ENCODE peak calls at places on chromosomes 4 and X, in four cellular contexts. I is SK-N-SH, Z is K562, E is HepG2. L is an unnamed sample.
A peak's percentile ranks its signal among the peaks of the same experiment; 100 is the strongest.

GRCh38 chrX:5086388-5086787 is 1142.3 kb downstream of the NLGN4X start:
- DNase-seq in Z (no peak), I (no peak), E (no peak), L (no peak)

GRCh38 chr4:7195546-7196282 is 3.4 kb downstream of the SORCS2 start:
- DNase-seq in E (no peak), I (no peak), Z (no peak), L (no peak)

GRCh38 chrX:150094996-150095395 is 156.7 kb upstream of the EOLA2 start:
- DNase-seq in I (no peak), Z (no peak), E (no peak), L (no peak)

GRCh38 chrX:39736219-39737211 is 361.2 kb downstream of the BCOR start:
- DNase-seq in E (no peak), I (peak; percentile 35), Z (no peak), L (no peak)

GRCh38 chrX:4572652-4573051 is 859.2 kb upstream of the PRKX start:
- DNase-seq in E (no peak), Z (no peak), I (no peak), L (no peak)

GRCh38 chr4:20684852-20685763 is 15.2 kb upstream of the PACRGL start:
- DNase-seq in I (peak; percentile 36), Z (peak; percentile 28), E (no peak), L (no peak)

GRCh38 chrX:154349359-154349935 is 25.0 kb downstream of the FLNA start:
- DNase-seq in I (no peak), E (no peak), Z (no peak), L (no peak)

GRCh38 chr4:38308728-38309315 is 348.6 kb downstream of the PTTG2 start:
- DNase-seq in I (no peak), Z (no peak), E (no peak), L (no peak)

GRCh38 chr4:154569584-154569983 is 6.8 kb downstream of the FGB start:
- DNase-seq in I (no peak), E (no peak), Z (no peak), L (no peak)

GRCh38 chr4:145181091-145181501 is 707 bp upstream of the OTUD4 start:
- DNase-seq in Z (no peak), I (no peak), E (no peak), L (no peak)
- H2AFZ ChIP-seq in Z (peak overlapping the region; percentile 96), I (peak overlapping the region; percentile 98), E (peak overlapping the region; percentile 84), L (peak overlapping the region; percentile 90)

DNA sequence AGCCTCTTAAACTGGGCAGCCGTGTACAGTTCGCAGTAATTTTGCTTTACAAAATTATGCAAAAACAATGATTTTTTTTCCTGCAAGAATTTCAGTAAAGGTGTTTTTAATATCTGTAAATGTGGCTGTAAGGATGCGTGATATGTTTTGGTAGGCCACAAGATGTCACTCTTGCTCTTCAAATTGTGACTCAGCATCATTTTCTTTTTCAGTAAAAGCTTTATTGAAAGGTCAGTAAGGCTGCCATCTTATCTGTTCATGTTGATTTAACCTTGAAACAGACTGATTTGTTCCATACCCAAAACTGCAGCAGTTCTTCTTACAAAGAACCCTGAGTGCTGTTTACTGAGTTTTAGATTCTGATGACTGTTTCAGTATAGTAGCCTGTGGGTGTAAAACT is 39.9 kb downstream of the TXLNG start:
- DNase-seq in E (peak; percentile 78), Z (peak; percentile 45), I (peak; percentile 44), L (no peak)
- TF ChIP-seq FOXM1 in E (no peak), Z (no peak), I (no peak), L (no peak)

DNA sequence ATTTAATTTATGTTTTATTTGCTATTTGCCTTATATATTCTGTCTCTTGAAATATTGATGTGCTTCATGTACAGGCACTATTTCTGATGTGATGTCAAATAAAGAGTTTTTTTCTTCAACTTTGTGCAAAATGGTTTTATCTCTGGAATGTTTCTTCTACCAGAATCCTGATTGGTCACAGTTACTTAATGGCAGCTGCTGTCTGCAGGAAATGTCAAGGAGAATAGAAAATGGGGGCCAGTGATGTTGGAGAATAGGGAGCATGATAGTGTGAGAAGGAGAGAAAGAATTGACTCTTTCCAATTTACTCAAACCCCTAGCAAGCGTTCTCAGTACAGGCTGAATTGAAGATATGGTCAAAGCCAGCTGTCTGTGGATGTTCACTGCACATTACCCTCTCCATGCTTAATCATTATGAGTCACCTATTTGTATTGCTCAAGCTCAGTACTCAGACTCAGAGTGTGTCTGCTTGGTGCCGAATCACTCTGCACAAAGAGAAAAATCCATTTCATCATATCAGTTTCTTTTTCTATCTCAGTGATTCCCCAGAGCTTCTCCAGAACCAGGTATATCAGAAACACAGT is 57.8 kb upstream of the FAM47B start:
- DNase-seq in I (no peak), Z (no peak), E (no peak), L (no peak)
- TF ChIP-seq NFIC in I (no peak), Z (no peak), E (no peak), L (no peak)

DNA sequence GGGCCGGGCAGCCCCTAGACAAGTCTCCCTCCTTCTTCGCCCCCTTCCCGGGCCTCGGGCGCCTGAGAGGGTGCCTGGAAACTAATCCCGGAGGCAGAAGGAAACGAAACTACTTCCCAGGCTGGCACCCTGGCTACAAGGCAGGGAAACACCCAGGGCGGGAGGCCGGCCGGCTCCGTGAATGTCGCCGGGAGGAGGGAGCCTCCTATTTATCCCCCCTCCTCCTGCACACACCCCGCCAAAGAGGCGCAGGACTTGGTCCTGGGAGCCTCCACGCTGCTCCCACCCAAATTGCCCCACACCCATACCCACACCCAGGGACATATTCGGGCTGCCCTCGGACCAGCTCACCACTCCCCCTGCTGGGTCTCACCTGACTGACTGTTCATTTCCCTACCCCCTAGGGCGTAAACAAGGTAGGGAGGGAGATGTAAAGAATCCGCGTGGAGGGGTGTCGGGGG is at the start of gene BTC:
- DNase-seq in Z (peak; percentile 6), E (peak; percentile 30), I (peak; percentile 19), L (no peak)
- H2AFZ ChIP-seq in Z (no peak within 1 kb of the TSS), E (peak within 1 kb of the TSS; percentile 42), I (peak within 1 kb of the TSS; percentile 46), L (no peak within 1 kb of the TSS)

GRCh38 chr4:102500371-102501175 is 586 bp upstream of the NFKB1 start:
- DNase-seq in I (peak; percentile 73), E (peak; percentile 24), Z (peak; percentile 37), L (no peak)
- TF ChIP-seq FOXM1 in I (no peak), E (no peak), Z (peak; percentile 57), L (no peak)

GRCh38 chr4:188434686-188435085 is 295.4 kb downstream of the TRIML1 start:
- DNase-seq in Z (no peak), I (no peak), E (no peak), L (no peak)

GRCh38 chr4:188444500-188444899 is 305.3 kb downstream of the TRIML1 start:
- DNase-seq in E (no peak), I (no peak), Z (no peak), L (no peak)

GRCh38 chr4:188435381-188435780 is 296.1 kb downstream of the TRIML1 start:
- DNase-seq in I (no peak), Z (no peak), E (no peak), L (no peak)

GRCh38 chr4:188437535-188437934 is 298.3 kb downstream of the TRIML1 start:
- DNase-seq in I (no peak), E (no peak), Z (no peak), L (no peak)

DNA sequence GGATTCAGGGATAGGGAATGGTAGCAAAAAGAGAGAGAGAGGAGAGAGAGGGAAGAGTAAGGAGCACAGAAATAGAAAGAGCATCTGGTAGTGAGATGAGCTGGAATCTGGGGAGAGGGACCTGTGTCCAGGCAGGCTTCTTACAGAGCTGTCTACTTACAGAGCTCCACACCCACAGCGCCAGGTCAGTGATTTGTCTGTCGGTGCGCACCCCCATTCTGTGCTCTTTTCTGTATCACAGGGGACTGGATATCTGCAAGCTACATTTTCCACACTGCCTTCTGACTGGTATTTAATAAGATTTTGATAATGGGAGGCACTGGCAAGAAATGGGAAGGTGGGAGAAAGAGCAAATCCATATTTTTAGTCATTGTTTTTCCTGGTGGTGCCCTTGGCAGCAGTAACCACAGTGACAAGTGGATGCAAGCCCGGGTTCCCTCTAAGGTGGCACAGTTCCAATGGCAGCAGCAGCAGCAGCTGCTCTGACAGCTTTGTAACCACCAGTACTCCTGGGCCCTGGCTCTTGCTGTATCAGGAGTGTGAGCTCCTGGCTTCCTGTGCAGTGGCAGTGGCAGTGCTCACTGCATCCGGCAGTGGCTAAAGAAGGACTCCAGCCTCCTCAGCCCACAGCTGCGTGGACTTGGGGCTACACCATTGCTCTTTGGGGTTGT is 300.5 kb downstream of the TRIML1 start:
- DNase-seq in I (peak; percentile 29), Z (no peak), E (no peak), L (no peak)
- TF ChIP-seq NFIC in I (no peak), Z (no peak), E (no peak), L (no peak)

DNA sequence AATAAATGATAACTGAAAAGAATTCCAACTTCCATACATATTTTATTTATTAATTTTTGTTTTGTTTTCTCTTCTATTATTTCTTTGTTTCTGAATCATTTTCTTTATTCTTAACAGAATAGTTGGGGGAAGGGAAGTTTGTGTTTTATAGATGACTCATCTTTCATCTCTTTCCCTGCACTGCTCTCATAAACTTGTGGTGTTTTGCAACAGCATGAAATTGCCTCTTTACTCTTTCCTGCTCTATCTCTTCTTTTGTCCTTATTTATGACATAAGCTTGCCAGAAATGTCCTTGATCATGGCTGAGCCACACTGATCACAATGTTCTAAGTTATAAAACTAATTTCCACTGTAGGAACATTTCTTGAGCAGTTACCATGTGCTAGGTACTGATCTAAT is 22.3 kb downstream of the QRFPR start:
- DNase-seq in E (no peak), Z (no peak), I (no peak), L (no peak)
- H2AFZ ChIP-seq in E (no peak overlapping the region), Z (no peak overlapping the region), I (no peak overlapping the region), L (no peak overlapping the region)

GRCh38 chr4:168605411-168605810 is 108.6 kb downstream of the PALLD start:
- DNase-seq in E (no peak), I (no peak), Z (no peak), L (no peak)
- TF ChIP-seq FOXM1 in E (no peak), I (no peak), Z (no peak), L (no peak)

DNA sequence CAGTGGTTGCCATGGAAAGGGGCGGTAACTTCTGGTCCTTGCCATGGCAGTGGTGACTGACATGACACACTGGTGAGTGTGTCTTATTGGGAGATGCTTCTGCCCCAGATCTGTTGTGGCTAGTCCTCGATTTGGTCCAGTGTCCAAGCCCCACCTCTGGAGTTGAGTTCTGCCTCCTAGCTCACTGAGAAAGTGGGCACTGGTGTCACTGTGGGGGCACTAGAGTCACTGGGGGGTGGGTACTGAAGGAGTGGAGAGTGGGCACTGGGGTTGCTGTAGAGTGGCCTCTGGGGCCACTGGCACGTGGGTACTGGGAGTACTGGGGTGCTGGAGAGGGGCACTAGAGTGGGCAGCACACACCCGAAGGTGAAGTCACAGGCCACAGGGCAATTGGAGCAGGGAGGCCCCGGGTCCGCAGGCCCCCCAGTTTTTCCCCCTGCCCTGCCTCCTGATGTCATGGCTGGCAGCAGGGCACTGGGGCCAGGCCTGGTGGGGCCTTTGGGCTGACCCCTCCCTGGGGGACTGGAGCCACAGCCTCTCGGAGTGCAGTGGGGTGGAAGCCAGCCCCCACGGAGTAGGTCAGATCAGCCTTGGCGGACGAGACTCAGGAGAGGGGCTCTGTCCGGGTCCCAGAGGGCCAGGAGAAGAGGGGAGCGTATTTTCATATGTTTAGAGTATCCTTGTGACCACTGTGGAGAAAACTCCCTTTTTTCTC is 98.7 kb upstream of the NKX1-1 start:
- DNase-seq in Z (no peak), I (peak; percentile 17), E (no peak), L (no peak)
- TF ChIP-seq NFIC in Z (no peak), I (no peak), E (no peak), L (no peak)

L was measured in GM12878.